ENCODE peak calls at places on chromosomes 2 and 18, in ten cellular contexts. F is H1, J is IMR-90, E is H9, Z is breast epithelium, Q is OCI-LY7, D is psoas muscle, H is HL-60, K is Peyer's patch, V is hepatocyte. M is an unnamed sample.

GRCh38 chr18:1573732-1574131 is 669.1 kb downstream of the ADCYAP1 start:
- DNase-seq in F (no peak), J (no peak), E (no peak), Z (no peak), Q (no peak), D (no peak), H (no peak), K (no peak), V (no peak), M (no peak)

GRCh38 chr2:238379096-238379810 is 47.5 kb upstream of the ASB1 start:
- DNase-seq in F (no peak), J (peak), E (no peak), Z (no peak), Q (no peak), D (no peak), H (peak), K (no peak), V (no peak), M (no peak)

GRCh38 chr2:223949241-223949640 is 4.1 kb upstream of the WDFY1 start:
- DNase-seq in F (no peak), J (no peak), E (no peak), Z (no peak), Q (peak), D (no peak), H (no peak), K (no peak), V (no peak), M (no peak)

GRCh38 chr2:137910641-137911040 is 53.6 kb upstream of the HNMT start:
- DNase-seq in F (no peak), J (peak), E (no peak), Z (no peak), Q (peak), D (no peak), H (no peak), K (no peak), V (peak), M (no peak)

GRCh38 chr2:189633392-189633811 is 27.9 kb upstream of the ASNSD1 start:
- DNase-seq in F (no peak), J (no peak), E (no peak), Z (no peak), Q (no peak), D (no peak), H (peak), K (no peak), V (no peak), M (no peak)

GRCh38 chr2:226445216-226445861 is 354.3 kb downstream of the IRS1 start:
- DNase-seq in F (no peak), J (no peak), E (no peak), Z (no peak), Q (no peak), D (no peak), H (no peak), K (no peak), V (peak), M (no peak)

GRCh38 chr18:57561728-57562423 is 24.6 kb downstream of the FECH start:
- DNase-seq in F (no peak), J (peak), E (peak), Z (no peak), Q (peak), D (no peak), H (peak), K (no peak), V (peak), M (no peak)

GRCh38 chr2:55056024-55056521 is 5.8 kb upstream of the RTN4 start:
- DNase-seq in F (no peak), J (peak), E (no peak), Z (no peak), Q (no peak), D (no peak), H (no peak), K (no peak), V (no peak), M (no peak)

GRCh38 chr2:3703741-3704355 is 473 bp downstream of the DCDC2C start:
- DNase-seq in F (no peak), J (no peak), E (no peak), Z (no peak), Q (no peak), D (no peak), H (no peak), K (no peak), V (no peak), M (no peak)

GRCh38 chr2:58291726-58292430 is 50.8 kb upstream of the FANCL start:
- DNase-seq in F (no peak), J (no peak), E (no peak), Z (no peak), Q (no peak), D (no peak), H (no peak), K (no peak), V (no peak), M (no peak)

DNA sequence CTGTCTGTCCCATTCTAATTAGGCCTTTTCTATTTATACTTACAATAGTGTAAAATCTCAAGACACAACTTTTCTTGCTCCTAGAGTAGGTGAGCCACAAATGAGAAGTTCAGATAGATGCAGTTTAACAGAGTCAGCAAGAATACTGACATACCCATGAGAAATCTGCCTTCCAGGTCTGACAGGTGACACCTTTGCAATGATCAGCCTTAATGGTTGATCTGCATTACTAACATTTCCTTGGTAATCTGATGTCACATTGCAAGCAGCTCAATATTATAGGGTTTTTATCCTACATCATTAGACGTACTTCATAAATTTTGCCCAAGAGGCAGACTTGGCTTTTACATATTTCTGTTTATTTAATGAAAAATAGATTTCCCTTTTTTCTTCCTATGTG is 359.3 kb upstream of the VWC2L start:
- DNase-seq in F (no peak), J (no peak), E (no peak), Z (no peak), Q (no peak), D (no peak), H (no peak), K (no peak), V (no peak), M (no peak)
- H3K27ac ChIP-seq in F (no peak), J (no peak), E (no peak), Z (no peak), Q (no peak), D (no peak), H (no peak), K (no peak), V (no peak), M (no peak)

GRCh38 chr2:158761626-158762025 is 33.5 kb upstream of the DAPL1 start:
- DNase-seq in F (no peak), J (peak), E (no peak), Z (no peak), Q (no peak), D (no peak), H (peak), K (no peak), V (no peak), M (peak)
- H3K27ac ChIP-seq in F (no peak), J (no peak), E (no peak), Z (peak), Q (no peak), D (no peak), H (peak), K (no peak), V (no peak), M (peak)

DNA sequence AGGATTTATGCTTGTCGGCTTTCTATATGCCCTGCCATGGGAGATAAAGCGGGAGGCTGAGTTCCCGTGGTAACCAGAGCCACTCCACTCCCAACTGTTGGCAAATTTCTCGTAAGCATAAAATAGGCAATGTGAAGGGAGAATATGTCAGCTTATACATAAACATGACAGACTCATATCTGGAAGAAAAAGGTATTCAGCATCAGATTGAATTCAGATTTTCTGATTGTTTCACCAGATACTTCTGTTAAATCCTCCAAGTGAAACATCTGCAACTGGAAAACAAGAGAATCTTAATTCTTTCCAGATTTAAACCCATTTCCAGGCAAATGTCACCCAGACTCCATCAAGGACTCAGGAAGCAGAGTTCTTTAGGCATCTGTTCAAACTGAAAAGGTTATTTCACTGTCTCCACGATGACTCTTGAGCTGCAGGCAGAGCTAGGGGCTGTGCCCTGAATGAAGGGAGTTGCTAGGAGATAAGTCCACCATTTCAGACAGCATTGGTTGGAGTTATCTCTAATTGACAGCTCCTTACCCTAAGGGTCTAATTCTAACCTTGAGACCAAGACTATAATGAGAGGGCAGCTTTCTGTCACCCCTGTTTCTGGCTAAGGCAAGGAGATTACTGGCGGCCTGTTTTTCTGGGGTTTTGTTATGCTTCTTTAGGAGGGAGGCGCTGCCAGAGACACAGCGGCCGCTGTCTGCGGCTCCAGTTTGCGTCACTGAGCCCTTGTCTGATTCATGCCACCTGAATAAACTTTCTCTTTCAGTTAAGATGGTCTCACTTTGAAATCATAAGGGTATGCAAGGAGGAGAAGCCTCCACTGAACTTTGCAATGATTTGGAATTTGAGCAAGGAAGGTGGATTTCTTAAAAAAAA is 381.3 kb downstream of the SOX11 start:
- DNase-seq in F (no peak), J (peak), E (no peak), Z (no peak), Q (no peak), D (no peak), H (no peak), K (no peak), V (peak), M (no peak)
- H3K27ac ChIP-seq in F (no peak), J (peak), E (no peak), Z (no peak), Q (no peak), D (no peak), H (no peak), K (no peak), V (peak), M (no peak)

GRCh38 chr2:25256486-25256875 is 85.2 kb downstream of the DNMT3A start:
- DNase-seq in F (no peak), J (no peak), E (no peak), Z (no peak), Q (no peak), D (peak), H (no peak), K (no peak), V (no peak), M (no peak)

GRCh38 chr2:25257032-25257455 is 84.7 kb downstream of the DNMT3A start:
- DNase-seq in F (no peak), J (peak), E (no peak), Z (no peak), Q (no peak), D (peak), H (no peak), K (no peak), V (peak), M (no peak)

GRCh38 chr2:25257931-25258771 is 83.6 kb downstream of the DNMT3A start:
- DNase-seq in F (no peak), J (no peak), E (peak), Z (no peak), Q (no peak), D (peak), H (no peak), K (no peak), V (no peak), M (no peak)

GRCh38 chr2:25254961-25255360 is 86.6 kb upstream of the POMC start:
- DNase-seq in F (no peak), J (no peak), E (no peak), Z (no peak), Q (no peak), D (no peak), H (no peak), K (no peak), V (no peak), M (no peak)

GRCh38 chr2:25255745-25256485 is 85.8 kb downstream of the DNMT3A start:
- DNase-seq in F (no peak), J (no peak), E (no peak), Z (no peak), Q (no peak), D (no peak), H (no peak), K (no peak), V (no peak), M (no peak)
- H3K27ac ChIP-seq in F (no peak), J (no peak), E (no peak), Z (no peak), Q (no peak), D (no peak), H (no peak), K (no peak), V (no peak), M (no peak)

DNA sequence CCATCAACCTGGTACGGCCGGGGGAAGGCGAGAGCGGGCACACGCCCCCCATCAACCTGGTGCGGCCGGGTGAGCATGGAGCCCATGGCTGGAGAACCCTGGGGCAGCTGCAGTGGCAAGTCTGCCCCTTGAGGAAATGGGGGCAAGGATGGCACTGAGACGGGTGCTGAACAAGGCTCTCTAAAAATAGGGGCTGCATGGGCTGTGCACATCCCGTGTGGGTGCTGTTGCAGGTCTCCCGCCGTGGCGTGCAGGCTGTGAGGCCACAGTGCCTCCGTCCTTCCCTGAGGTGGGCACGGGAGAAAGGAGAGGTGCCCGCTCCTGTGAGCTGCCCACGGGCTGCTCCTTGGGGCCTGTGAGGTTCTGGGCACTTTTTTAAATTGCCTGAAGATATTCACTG is 99.2 kb downstream of the NFATC1 start:
- DNase-seq in F (no peak), J (no peak), E (no peak), Z (peak), Q (no peak), D (peak), H (no peak), K (peak), V (no peak), M (no peak)
- H3K27ac ChIP-seq in F (no peak), J (no peak), E (no peak), Z (no peak), Q (no peak), D (no peak), H (no peak), K (no peak), V (no peak), M (no peak)

GRCh38 chr18:35938562-35938961 is 33.9 kb upstream of the RMP24 start:
- DNase-seq in F (no peak), J (no peak), E (no peak), Z (no peak), Q (no peak), D (no peak), H (no peak), K (no peak), V (no peak), M (no peak)

GRCh38 chr18:35938158-35938557 is 34.3 kb upstream of the RMP24 start:
- DNase-seq in F (no peak), J (peak), E (no peak), Z (no peak), Q (no peak), D (no peak), H (no peak), K (no peak), V (no peak), M (no peak)

GRCh38 chr18:35941299-35941698 is 31.2 kb upstream of the RMP24 start:
- DNase-seq in F (no peak), J (no peak), E (no peak), Z (no peak), Q (no peak), D (no peak), H (no peak), K (no peak), V (no peak), M (no peak)

GRCh38 chr18:35936951-35937350 is 35.5 kb upstream of the RMP24 start:
- DNase-seq in F (no peak), J (no peak), E (no peak), Z (no peak), Q (no peak), D (no peak), H (no peak), K (no peak), V (no peak), M (no peak)

GRCh38 chr18:35939166-35939565 is 33.3 kb upstream of the RMP24 start:
- DNase-seq in F (no peak), J (no peak), E (peak), Z (no peak), Q (peak), D (no peak), H (no peak), K (no peak), V (no peak), M (no peak)
- H3K27ac ChIP-seq in F (no peak), J (no peak), E (no peak), Z (no peak), Q (no peak), D (no peak), H (no peak), K (no peak), V (no peak), M (peak)

GRCh38 chr18:45253973-45254372 is 361.3 kb upstream of the SLC14A2 start:
- DNase-seq in F (no peak), J (no peak), E (no peak), Z (no peak), Q (no peak), D (peak), H (no peak), K (no peak), V (no peak), M (no peak)

GRCh38 chr18:45250479-45250878 is 364.8 kb upstream of the SLC14A2 start:
- DNase-seq in F (no peak), J (no peak), E (no peak), Z (no peak), Q (no peak), D (no peak), H (no peak), K (no peak), V (no peak), M (no peak)

GRCh38 chr18:45252474-45252873 is 362.8 kb upstream of the SLC14A2 start:
- DNase-seq in F (no peak), J (no peak), E (no peak), Z (no peak), Q (no peak), D (no peak), H (no peak), K (no peak), V (no peak), M (no peak)

GRCh38 chr18:45249306-45249705 is 366.0 kb upstream of the SLC14A2 start:
- DNase-seq in F (no peak), J (peak), E (no peak), Z (no peak), Q (no peak), D (no peak), H (no peak), K (no peak), V (no peak), M (no peak)

DNA sequence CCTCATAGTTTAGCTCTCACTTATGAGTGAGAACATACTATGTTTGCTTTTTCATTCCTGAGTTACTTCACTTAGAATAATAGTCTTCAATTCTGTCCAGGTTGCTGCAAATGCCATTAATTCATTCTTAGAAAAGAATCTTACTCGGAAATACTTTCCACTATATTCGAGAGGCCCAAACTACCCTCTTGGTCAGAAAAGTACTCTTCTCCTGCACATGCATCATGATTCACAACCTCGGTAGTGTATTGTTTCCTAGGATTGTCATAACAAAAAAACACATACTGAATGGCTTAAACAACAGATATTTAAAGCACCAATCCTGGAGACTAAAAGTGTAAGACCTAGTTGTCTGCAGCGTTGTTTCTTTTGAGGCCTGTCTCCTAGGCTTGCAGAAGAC is 364.0 kb upstream of the SLC14A2 start:
- DNase-seq in F (no peak), J (no peak), E (no peak), Z (no peak), Q (no peak), D (no peak), H (no peak), K (no peak), V (no peak), M (no peak)
- H3K27ac ChIP-seq in F (no peak), J (peak), E (no peak), Z (no peak), Q (no peak), D (no peak), H (no peak), K (no peak), V (no peak), M (no peak)

GRCh38 chr2:218691234-218691633 is 19.3 kb downstream of the STK36 start:
- DNase-seq in F (no peak), J (peak), E (no peak), Z (no peak), Q (no peak), D (no peak), H (no peak), K (no peak), V (no peak), M (no peak)

GRCh38 chr2:218698885-218699284 is 11.8 kb upstream of the TTLL4 start:
- DNase-seq in F (no peak), J (no peak), E (no peak), Z (no peak), Q (no peak), D (peak), H (no peak), K (no peak), V (no peak), M (no peak)

DNA sequence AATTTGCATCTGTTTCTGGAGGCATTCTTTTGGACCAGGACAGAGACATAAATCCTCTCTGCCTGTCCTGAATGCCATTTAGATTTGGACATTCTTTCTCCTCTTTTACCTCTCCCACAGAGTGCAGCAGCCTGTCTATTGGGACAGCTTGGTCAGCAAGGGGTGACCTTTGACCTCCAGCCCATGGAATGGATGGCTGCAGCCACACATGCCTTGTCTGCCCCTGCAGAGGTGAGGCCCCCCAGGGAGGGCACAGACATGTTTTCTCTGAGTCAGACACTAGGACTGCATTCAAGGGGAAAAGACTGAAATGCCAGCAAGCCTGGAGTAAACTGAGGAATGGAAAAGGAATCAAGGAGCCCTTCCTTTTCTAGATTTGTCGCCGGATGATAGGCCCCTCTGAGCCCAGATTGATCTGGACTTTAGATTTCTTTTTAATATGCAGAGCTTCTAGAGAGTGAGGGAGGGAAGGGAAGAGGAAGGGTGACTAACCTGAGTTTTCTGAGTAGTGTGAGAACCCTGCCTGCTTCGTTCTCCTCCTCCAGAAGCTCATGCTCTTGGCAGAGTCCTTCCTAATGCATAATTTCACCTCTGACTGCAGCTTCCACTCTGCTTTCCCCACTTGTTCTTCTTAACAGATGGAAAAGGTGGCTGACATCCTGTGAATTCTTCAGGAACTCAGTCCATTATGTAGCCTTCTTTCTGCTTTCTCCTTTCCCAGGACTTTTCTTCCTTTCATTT is 16.1 kb upstream of the TTLL4 start:
- DNase-seq in F (no peak), J (peak), E (no peak), Z (no peak), Q (no peak), D (no peak), H (no peak), K (no peak), V (no peak), M (no peak)
- H3K27ac ChIP-seq in F (no peak), J (no peak), E (no peak), Z (no peak), Q (no peak), D (no peak), H (no peak), K (no peak), V (no peak), M (no peak)

GRCh38 chr2:9799011-9799596 is 44.2 kb upstream of the TAF1B start:
- DNase-seq in F (no peak), J (no peak), E (no peak), Z (peak), Q (no peak), D (no peak), H (no peak), K (peak), V (no peak), M (no peak)
- H3K27ac ChIP-seq in F (no peak), J (no peak), E (no peak), Z (peak), Q (no peak), D (no peak), H (no peak), K (peak), V (peak), M (no peak)

M was measured in epithelial cell of prostate.